ENCODE peak calls at places on chromosomes 6 and 20, in six cellular contexts. One of them, this sample, is unnamed.

GRCh38 chr6:142819603-142820335 is 125.2 kb downstream of the HIVEP2 start:
- DNase-seq in Kasumi-1: peak
- DNase-seq in NCI-H510A: no peak
- DNase-seq in BJ: no peak
- DNase-seq in nucleus accumbens: no peak
- DNase-seq in GF-D8: peak
- DNase-seq in this sample: peak

GRCh38 chr6:126176266-126176665 is 163.6 kb upstream of the CENPW start:
- DNase-seq in nucleus accumbens: no peak
- DNase-seq in NCI-H510A: no peak
- DNase-seq in Kasumi-1: peak
- DNase-seq in GF-D8: peak
- DNase-seq in BJ: no peak
- DNase-seq in this sample: peak

GRCh38 chr6:150734235-150734634 is 131.3 kb upstream of the MTHFD1L start:
- DNase-seq in Kasumi-1: no peak
- DNase-seq in nucleus accumbens: no peak
- DNase-seq in GF-D8: no peak
- DNase-seq in NCI-H510A: no peak
- DNase-seq in BJ: no peak
- DNase-seq in this sample: no peak

GRCh38 chr6:88377976-88378580 is 211.9 kb upstream of the CNR1 start:
- DNase-seq in GF-D8: no peak
- DNase-seq in NCI-H510A: no peak
- DNase-seq in nucleus accumbens: no peak
- DNase-seq in BJ: no peak
- DNase-seq in Kasumi-1: no peak
- DNase-seq in this sample: no peak

GRCh38 chr6:54031194-54031593 is 80.0 kb upstream of the MLIP start:
- DNase-seq in NCI-H510A: no peak
- DNase-seq in Kasumi-1: no peak
- DNase-seq in GF-D8: no peak
- DNase-seq in nucleus accumbens: no peak
- DNase-seq in BJ: no peak
- DNase-seq in this sample: no peak

GRCh38 chr20:973785-974194 is 28.3 kb downstream of the RSPO4 start:
- DNase-seq in NCI-H510A: no peak
- DNase-seq in GF-D8: peak
- DNase-seq in BJ: peak
- DNase-seq in nucleus accumbens: no peak
- DNase-seq in Kasumi-1: peak
- DNase-seq in this sample: peak

GRCh38 chr6:48765352-48765961 is 654.5 kb upstream of the PTCHD4 start:
- DNase-seq in nucleus accumbens: no peak
- DNase-seq in NCI-H510A: peak
- DNase-seq in GF-D8: no peak
- DNase-seq in Kasumi-1: peak
- DNase-seq in BJ: no peak
- DNase-seq in this sample: peak

GRCh38 chr6:1424306-1424927 is 35.0 kb downstream of the FOXF2 start:
- DNase-seq in Kasumi-1: peak
- DNase-seq in BJ: no peak
- DNase-seq in nucleus accumbens: peak
- DNase-seq in GF-D8: no peak
- DNase-seq in NCI-H510A: no peak
- DNase-seq in this sample: peak

GRCh38 chr20:25005661-25006060 is 13.1 kb upstream of the APMAP start:
- DNase-seq in BJ: no peak
- DNase-seq in nucleus accumbens: no peak
- DNase-seq in NCI-H510A: no peak
- DNase-seq in Kasumi-1: no peak
- DNase-seq in GF-D8: no peak
- DNase-seq in this sample: no peak

GRCh38 chr6:25280617-25280990 is 1.4 kb downstream of the CARMIL1 start:
- DNase-seq in GF-D8: no peak
- DNase-seq in Kasumi-1: no peak
- DNase-seq in NCI-H510A: no peak
- DNase-seq in nucleus accumbens: no peak
- DNase-seq in BJ: no peak
- DNase-seq in this sample: peak

GRCh38 chr6:131652472-131652871 is 15.4 kb downstream of the ENPP3 start:
- DNase-seq in GF-D8: no peak
- DNase-seq in nucleus accumbens: no peak
- DNase-seq in Kasumi-1: no peak
- DNase-seq in NCI-H510A: peak
- DNase-seq in BJ: no peak
- DNase-seq in this sample: peak

GRCh38 chr20:39939241-39939865 is 749.7 kb downstream of the MAFB start:
- DNase-seq in GF-D8: no peak
- DNase-seq in BJ: no peak
- DNase-seq in NCI-H510A: no peak
- DNase-seq in Kasumi-1: no peak
- DNase-seq in nucleus accumbens: no peak
- DNase-seq in this sample: peak

GRCh38 chr20:32203556-32204484 is 3.7 kb downstream of the PLAGL2 start:
- DNase-seq in BJ: no peak
- DNase-seq in NCI-H510A: peak
- DNase-seq in Kasumi-1: no peak
- DNase-seq in nucleus accumbens: no peak
- DNase-seq in GF-D8: no peak
- DNase-seq in this sample: peak